ENCODE peak calls at places on chromosomes 13 and 19, in nine cellular contexts. U is neural progenitor cell, R is GM23338, I is OCI-LY7, G is GM23248, Q is HCT116, H is PC-3, F is SK-N-SH, S is MM.1S. P is an unnamed sample.

GRCh38 chr19:19997656-19998268 is 41.5 kb downstream of the ZNF682 start:
- DNase-seq in U (peak), R (peak), I (peak), G (peak), Q (no peak), H (no peak), F (peak), S (no peak), P (no peak)

GRCh38 chr13:82412749-82413148 is 1469.5 kb downstream of the SLITRK1 start:
- DNase-seq in U (no peak), R (no peak), I (no peak), G (no peak), Q (no peak), H (no peak), F (no peak), S (no peak), P (no peak)

GRCh38 chr19:51572415-51572814 is 1.3 kb downstream of the ZNF175 start:
- DNase-seq in U (no peak), R (no peak), I (no peak), G (peak), Q (no peak), H (peak), F (no peak), S (no peak), P (no peak)

GRCh38 chr19:19464339-19465098 is 50.8 kb downstream of the TSSK6 start:
- DNase-seq in U (peak), R (peak), I (no peak), G (peak), Q (no peak), H (no peak), F (no peak), S (no peak), P (peak)

GRCh38 chr13:99971576-99972189 is at the start of gene ZIC5:
- DNase-seq in U (peak), R (peak), I (no peak), G (no peak), Q (no peak), H (no peak), F (peak), S (no peak), P (no peak)

GRCh38 chr13:59701261-59701660 is 462.5 kb downstream of the DIAPH3 start:
- DNase-seq in U (no peak), R (no peak), I (no peak), G (no peak), Q (no peak), H (no peak), F (no peak), S (no peak), P (no peak)

GRCh38 chr19:15241259-15241658 is 9.0 kb upstream of the EPHX3 start:
- DNase-seq in U (no peak), R (no peak), I (no peak), G (peak), Q (no peak), H (peak), F (no peak), S (no peak), P (no peak)

GRCh38 chr19:55160128-55160985 is 2.8 kb upstream of the TNNI3 start:
- DNase-seq in U (peak), R (peak), I (peak), G (peak), Q (peak), H (peak), F (peak), S (peak), P (peak)

GRCh38 chr13:110280231-110280813 is 26.6 kb downstream of the COL4A1 start:
- DNase-seq in U (no peak), R (no peak), I (no peak), G (no peak), Q (no peak), H (no peak), F (no peak), S (no peak), P (no peak)

GRCh38 chr19:14475251-14476073 is at the start of gene PTGER1:
- DNase-seq in U (peak), R (peak), I (no peak), G (peak), Q (peak), H (peak), F (peak), S (no peak), P (peak)

GRCh38 chr13:107367258-107367657 is 799.3 kb upstream of the ARGLU1 start:
- DNase-seq in U (no peak), R (no peak), I (no peak), G (peak), Q (no peak), H (peak), F (no peak), S (no peak), P (no peak)

GRCh38 chr13:107364658-107365057 is 796.7 kb upstream of the ARGLU1 start:
- DNase-seq in U (no peak), R (no peak), I (no peak), G (no peak), Q (no peak), H (no peak), F (no peak), S (no peak), P (no peak)

GRCh38 chr13:107361666-107362065 is 793.7 kb upstream of the ARGLU1 start:
- DNase-seq in U (no peak), R (no peak), I (no peak), G (peak), Q (no peak), H (no peak), F (no peak), S (no peak), P (peak)

GRCh38 chr13:107370036-107370785 is 802.3 kb upstream of the ARGLU1 start:
- DNase-seq in U (no peak), R (no peak), I (no peak), G (peak), Q (no peak), H (peak), F (no peak), S (no peak), P (no peak)

DNA sequence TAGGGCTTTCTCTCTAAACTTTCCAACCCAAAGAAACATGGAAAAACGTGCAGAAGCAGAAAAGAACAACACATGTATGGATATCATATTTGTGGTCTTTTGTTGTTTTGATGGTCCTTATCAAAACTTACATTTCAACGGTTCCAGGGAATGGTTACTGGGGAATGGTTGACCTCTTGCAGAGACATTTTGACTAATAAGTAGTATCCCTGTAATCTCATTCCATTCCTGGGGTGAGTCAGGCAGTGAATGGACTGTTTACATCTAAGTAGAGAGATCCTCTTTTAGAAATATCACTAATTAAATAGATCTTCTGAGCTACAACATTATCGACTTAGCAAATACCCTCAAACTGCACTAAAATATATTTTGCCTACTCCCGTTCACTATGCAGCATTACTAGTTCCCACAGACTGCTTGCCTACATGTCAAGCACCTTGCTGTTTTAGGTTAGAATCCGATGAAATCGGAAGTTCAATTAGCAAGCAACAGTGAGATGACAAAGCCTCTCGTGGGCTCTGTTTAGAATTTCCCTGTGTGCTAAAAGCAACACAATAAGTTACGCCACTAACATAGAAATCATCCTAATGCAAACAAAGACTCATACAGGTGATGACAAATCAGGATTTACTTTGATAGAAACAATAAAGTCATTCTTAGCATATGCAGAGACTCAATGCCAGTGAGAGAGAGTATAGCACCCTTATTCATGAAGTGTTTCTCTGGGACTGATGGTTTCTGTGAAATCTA is 797.7 kb upstream of the ARGLU1 start:
- DNase-seq in U (no peak), R (no peak), I (no peak), G (peak), Q (no peak), H (peak), F (no peak), S (no peak), P (no peak)
- H3K4me2 ChIP-seq in U (no peak), R (no peak), I (no peak), G (peak), Q (no peak), H (peak), F (peak), S (no peak), P (no peak)

GRCh38 chr13:98332691-98333090 is 155.6 kb upstream of the RNF113B start:
- DNase-seq in U (no peak), R (peak), I (no peak), G (no peak), Q (no peak), H (no peak), F (no peak), S (no peak), P (no peak)
- H3K4me3 ChIP-seq in U (no peak), R (no peak), I (no peak), G (no peak), Q (no peak), H (no peak), F (no peak), S (no peak), P (no peak)

GRCh38 chr19:1809663-1810062 is 2.4 kb downstream of the ATP8B3 start:
- DNase-seq in U (no peak), R (peak), I (no peak), G (no peak), Q (no peak), H (no peak), F (no peak), S (no peak), P (no peak)
- TF ChIP-seq EZH2phosphoT487 in U (no peak), R (no peak), I (no peak), G (no peak), Q (no peak), H (no peak), F (no peak), S (no peak), P (no peak)

GRCh38 chr19:5070922-5071321 is 102.0 kb downstream of the KDM4B start:
- DNase-seq in U (no peak), R (no peak), I (no peak), G (no peak), Q (no peak), H (no peak), F (no peak), S (no peak), P (no peak)
- H3K4me2 ChIP-seq in U (no peak), R (no peak), I (no peak), G (no peak), Q (no peak), H (no peak), F (no peak), S (no peak), P (no peak)

GRCh38 chr19:49843265-49843664 is 7.7 kb upstream of the PTOV1 start:
- DNase-seq in U (no peak), R (no peak), I (peak), G (no peak), Q (no peak), H (no peak), F (no peak), S (no peak), P (no peak)

GRCh38 chr19:49840736-49841249 is 10.2 kb upstream of the PTOV1 start:
- DNase-seq in U (no peak), R (peak), I (no peak), G (no peak), Q (no peak), H (no peak), F (no peak), S (no peak), P (no peak)

GRCh38 chr19:49845433-49845832 is 5.5 kb upstream of the PTOV1 start:
- DNase-seq in U (no peak), R (no peak), I (no peak), G (no peak), Q (no peak), H (no peak), F (no peak), S (no peak), P (no peak)

GRCh38 chr19:49846408-49846807 is 4.6 kb upstream of the PTOV1 start:
- DNase-seq in U (no peak), R (no peak), I (no peak), G (no peak), Q (no peak), H (no peak), F (no peak), S (no peak), P (no peak)

DNA sequence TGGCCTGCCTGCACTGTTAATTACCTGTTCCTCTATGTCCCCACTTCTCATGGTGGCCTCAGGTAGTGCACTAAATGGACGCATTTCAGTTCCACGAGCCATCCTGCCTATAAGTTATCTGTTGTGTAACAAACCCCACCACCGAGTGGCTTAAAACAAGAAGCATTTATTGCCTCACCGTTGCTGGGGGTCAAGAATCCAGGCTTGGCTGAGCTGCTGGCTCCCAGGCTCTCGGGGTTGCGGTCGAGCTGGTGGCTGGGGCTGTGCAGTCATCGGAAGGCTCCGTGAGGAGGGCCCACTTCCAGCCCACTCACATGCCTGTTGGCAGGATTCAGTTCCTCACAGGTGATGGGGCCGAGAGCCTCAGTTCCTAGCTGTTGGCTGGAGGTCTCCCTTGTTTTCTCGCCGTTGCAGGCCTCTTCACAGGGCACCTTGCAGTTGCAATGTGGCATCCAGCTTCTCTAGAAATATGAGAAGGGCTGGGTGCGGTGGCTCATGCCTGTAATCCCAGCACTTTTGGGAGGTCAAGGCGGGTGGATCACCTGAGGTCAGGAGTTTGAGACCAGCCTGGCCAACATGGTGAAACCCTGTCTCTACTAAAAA is 6.7 kb upstream of the PTOV1 start:
- DNase-seq in U (no peak), R (no peak), I (no peak), G (no peak), Q (no peak), H (no peak), F (no peak), S (no peak), P (no peak)
- H3K4me3 ChIP-seq in U (no peak), R (no peak), I (no peak), G (no peak), Q (no peak), H (no peak), F (no peak), S (no peak), P (no peak)

DNA sequence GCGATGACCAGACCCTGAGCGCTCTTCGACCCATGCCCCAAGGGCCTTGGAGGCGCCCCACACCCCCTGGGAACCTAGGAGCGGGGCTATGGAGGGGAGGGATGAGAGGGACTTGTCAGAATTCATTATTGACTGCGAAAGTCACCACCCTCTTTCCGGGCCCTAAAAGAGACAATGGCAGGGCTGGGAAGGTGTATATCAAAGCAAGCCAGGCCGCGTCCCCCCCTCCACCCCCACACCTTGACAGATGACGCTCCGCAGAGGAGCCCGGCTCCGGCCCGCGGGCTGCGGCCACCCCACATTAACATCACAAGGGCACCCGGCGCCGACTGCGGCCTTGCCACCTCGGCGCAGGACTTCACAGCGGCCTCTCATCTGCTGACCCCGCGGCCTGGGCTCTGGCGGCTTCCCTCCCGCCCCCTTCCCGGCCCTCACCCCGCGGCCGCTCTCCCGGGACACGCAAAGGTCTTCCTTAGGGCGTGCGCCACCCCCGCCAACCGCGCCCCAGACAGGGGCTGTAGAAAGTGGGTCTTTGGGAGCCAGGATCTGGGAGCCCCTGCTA is 2.4 kb downstream of the CDX2 start:
- DNase-seq in U (peak), R (peak), I (no peak), G (no peak), Q (no peak), H (no peak), F (peak), S (no peak), P (no peak)
- TF ChIP-seq EZH2phosphoT487 in U (peak), R (peak), I (no peak), G (no peak), Q (no peak), H (no peak), F (no peak), S (no peak), P (peak)

GRCh38 chr13:42123600-42123999 is 75.2 kb downstream of the DGKH start:
- DNase-seq in U (no peak), R (no peak), I (no peak), G (no peak), Q (no peak), H (no peak), F (no peak), S (no peak), P (no peak)

GRCh38 chr13:42116225-42116624 is 67.8 kb downstream of the DGKH start:
- DNase-seq in U (no peak), R (no peak), I (no peak), G (peak), Q (no peak), H (no peak), F (no peak), S (no peak), P (no peak)

GRCh38 chr13:42119091-42119490 is 70.6 kb downstream of the DGKH start:
- DNase-seq in U (no peak), R (no peak), I (no peak), G (no peak), Q (no peak), H (no peak), F (no peak), S (no peak), P (no peak)

GRCh38 chr13:42114912-42115311 is 66.5 kb downstream of the DGKH start:
- DNase-seq in U (no peak), R (no peak), I (no peak), G (no peak), Q (no peak), H (peak), F (no peak), S (no peak), P (no peak)

DNA sequence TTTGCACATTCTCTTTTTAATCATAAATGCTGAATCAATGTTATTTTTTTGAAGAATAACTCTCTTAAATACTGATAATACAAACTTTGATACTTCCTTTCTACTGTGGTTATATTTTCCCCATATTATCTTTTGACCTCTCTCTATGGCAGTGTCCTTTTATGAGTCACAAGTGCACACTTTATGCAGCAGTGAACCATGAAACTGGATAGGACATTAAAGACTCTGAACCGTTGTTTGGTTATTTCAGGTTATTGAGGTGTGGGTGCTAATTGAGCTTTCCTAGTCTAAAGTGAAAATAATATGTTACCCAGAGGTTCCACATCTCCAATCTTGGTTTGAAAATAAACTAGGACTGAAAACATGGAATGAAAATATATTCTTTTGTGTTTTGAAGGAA is 71.4 kb downstream of the DGKH start:
- DNase-seq in U (no peak), R (no peak), I (no peak), G (no peak), Q (no peak), H (no peak), F (no peak), S (no peak), P (no peak)
- H3K4me2 ChIP-seq in U (no peak), R (no peak), I (no peak), G (no peak), Q (peak), H (no peak), F (no peak), S (no peak), P (no peak)

GRCh38 chr19:10968527-10969081 is 7.8 kb downstream of the SMARCA4 start:
- DNase-seq in U (no peak), R (no peak), I (peak), G (no peak), Q (no peak), H (no peak), F (no peak), S (no peak), P (no peak)
- H3K4me3 ChIP-seq in U (no peak), R (no peak), I (peak), G (no peak), Q (no peak), H (no peak), F (no peak), S (no peak), P (no peak)

GRCh38 chr13:83895994-83896580 is 13.8 kb upstream of the SLITRK1 start:
- DNase-seq in U (no peak), R (no peak), I (no peak), G (no peak), Q (no peak), H (peak), F (no peak), S (no peak), P (no peak)
- TF ChIP-seq EZH2phosphoT487 in U (no peak), R (no peak), I (no peak), G (no peak), Q (no peak), H (no peak), F (no peak), S (no peak), P (no peak)

P was measured in hepatocyte.